ENCODE peak calls at places on chromosomes 5 and 9, in eight cellular contexts. F is HTR-8/SVneo; P is cardiac muscle cell; C is stimulated activated CD4-positive, alpha-beta T cell treated with anti-CD3 and anti-CD28 coated beads, Interleukin-1b, Interleukin-23, amount 100 ng/mL, for 24 hours; Y is brain microvascular endothelial cell; U is RWPE1; E is Caki2; B is skeletal muscle cell. H is an unnamed sample.

GRCh38 chr9:112753725-112754124 is 3.2 kb downstream of the SNX30 start:
- DNase-seq in F (peak; percentile 56), Y (peak; percentile 84), E (peak; percentile 6), U (peak; percentile 76), C (no peak), P (peak; percentile 86), B (peak; percentile 71), H (no peak)

GRCh38 chr5:123001801-123002200 is 34.7 kb downstream of the PPIC start:
- DNase-seq in B (no peak), C (no peak), Y (no peak), F (no peak), P (no peak), E (no peak), U (no peak), H (no peak)

GRCh38 chr5:86894006-86894560 is 276.3 kb downstream of the COX7C start:
- DNase-seq in B (no peak), U (no peak), C (no peak), F (no peak), Y (no peak), E (no peak), P (peak; percentile 66), H (no peak)

GRCh38 chr9:126395439-126396212 is 69.0 kb downstream of the MVB12B start:
- DNase-seq in F (peak; percentile 35), B (peak; percentile 48), C (no peak), U (peak; percentile 98), Y (peak; percentile 46), P (peak; percentile 49), E (no peak), H (no peak)

GRCh38 chr5:9419794-9420193 is 126.1 kb downstream of the SEMA5A start:
- DNase-seq in F (no peak), Y (no peak), P (no peak), C (no peak), E (no peak), U (no peak), B (no peak), H (no peak)

GRCh38 chr5:14399054-14399657 is 182.4 kb upstream of the OTULINL start:
- DNase-seq in P (peak; percentile 77), E (peak; percentile 22), C (no peak), Y (peak; percentile 68), U (peak; percentile 41), F (peak; percentile 77), B (no peak), H (no peak)

GRCh38 chr5:83265318-83265717 is 188.0 kb downstream of the XRCC4 start:
- DNase-seq in E (peak; percentile 32), B (no peak), C (no peak), F (no peak), Y (peak; percentile 59), P (peak; percentile 32), U (peak; percentile 18), H (no peak)

GRCh38 chr9:136206602-136207333 is 1.8 kb upstream of the LHX3 start:
- DNase-seq in P (no peak), F (no peak), C (no peak), E (no peak), Y (no peak), B (no peak), U (no peak), H (no peak)

GRCh38 chr9:108545446-108545845 is 310.3 kb downstream of the ACTL7B start:
- DNase-seq in Y (no peak), U (no peak), F (no peak), C (no peak), B (no peak), E (no peak), P (no peak), H (no peak)

GRCh38 chr5:143693691-143694252 is 118.2 kb upstream of the HMHB1 start:
- DNase-seq in P (no peak), C (no peak), E (no peak), B (no peak), F (no peak), Y (no peak), U (no peak), H (peak; percentile 26)

GRCh38 chr5:107359033-107359915 is 311.5 kb downstream of the EFNA5 start:
- DNase-seq in Y (peak; percentile 24), C (no peak), B (peak; percentile 42), E (peak; percentile 32), U (no peak), P (peak; percentile 73), F (no peak), H (no peak)

GRCh38 chr9:132002827-132003704 is 76.6 kb downstream of the MED27 start:
- DNase-seq in P (no peak), F (no peak), B (no peak), Y (no peak), E (no peak), U (no peak), C (no peak), H (no peak)

GRCh38 chr5:119191944-119192343 is 121.1 kb downstream of the DMXL1 start:
- DNase-seq in F (no peak), U (no peak), E (no peak), C (no peak), Y (no peak), B (no peak), P (no peak), H (no peak)

GRCh38 chr5:151570512-151571269 is 20.4 kb downstream of the FAT2 start:
- DNase-seq in U (peak; percentile 84), F (no peak), C (no peak), B (no peak), E (no peak), Y (no peak), P (no peak), H (no peak)

GRCh38 chr9:129594632-129595031 is 26.3 kb downstream of the C9orf50 start:
- DNase-seq in P (no peak), C (no peak), Y (no peak), B (no peak), E (no peak), U (no peak), F (no peak), H (no peak)

GRCh38 chr5:81606150-81606549 is 144.7 kb downstream of the SSBP2 start:
- DNase-seq in P (no peak), F (no peak), U (no peak), C (no peak), Y (no peak), B (no peak), E (no peak), H (no peak)

GRCh38 chr5:99000221-99000620 is 71.4 kb upstream of the CHD1 start:
- DNase-seq in C (no peak), Y (no peak), P (no peak), U (no peak), B (no peak), E (no peak), F (no peak), H (no peak)

GRCh38 chr5:11507156-11507910 is 396.9 kb downstream of the CTNND2 start:
- DNase-seq in C (no peak), E (no peak), P (no peak), B (no peak), Y (no peak), U (no peak), F (no peak), H (no peak)

GRCh38 chr5:141475625-141476131 is at the start of gene PCDHGC3:
- DNase-seq in E (peak; percentile 90), B (peak; percentile 90), P (peak; percentile 98), Y (peak; percentile 95), C (no peak), U (peak; percentile 99), F (peak; percentile 93), H (no peak)

GRCh38 chr5:15285901-15286583 is 213.9 kb upstream of the FBXL7 start:
- DNase-seq in Y (peak; percentile 77), P (peak; percentile 87), B (peak; percentile 37), U (no peak), E (no peak), F (peak; percentile 13), C (no peak), H (no peak)

GRCh38 chr9:87827341-87827740 is 55.3 kb upstream of the SPATA31E1 start:
- DNase-seq in E (no peak), U (no peak), F (no peak), B (no peak), Y (no peak), C (no peak), P (no peak), H (no peak)

GRCh38 chr9:7636297-7636696 is 163.3 kb downstream of the DMAC1 start:
- DNase-seq in U (no peak), Y (no peak), E (no peak), F (no peak), P (no peak), B (no peak), C (no peak), H (no peak)

GRCh38 chr5:867300-867699 is 16.5 kb upstream of the ZDHHC11 start:
- DNase-seq in U (no peak), F (no peak), P (no peak), E (no peak), Y (no peak), B (no peak), C (no peak), H (no peak)

GRCh38 chr5:44051591-44051990 is 337.6 kb downstream of the FGF10 start:
- DNase-seq in B (no peak), F (no peak), Y (no peak), P (no peak), C (no peak), U (no peak), E (no peak), H (no peak)

GRCh38 chr5:125609011-125609410 is 814.2 kb upstream of the GRAMD2B start:
- DNase-seq in E (no peak), Y (no peak), P (no peak), U (no peak), C (no peak), B (no peak), F (no peak), H (no peak)

GRCh38 chr9:34554211-34555001 is 31.6 kb upstream of the ENHO start:
- DNase-seq in C (no peak), E (no peak), U (no peak), B (no peak), F (no peak), Y (no peak), P (no peak), H (no peak)

GRCh38 chr5:158155087-158155486 is 296.1 kb upstream of the CLINT1 start:
- DNase-seq in C (no peak), F (no peak), B (no peak), P (no peak), E (no peak), Y (no peak), U (no peak), H (no peak)

GRCh38 chr5:159240301-159240870 is 22.7 kb upstream of the UBLCP1 start:
- DNase-seq in F (peak; percentile 81), Y (peak; percentile 66), E (peak; percentile 92), U (peak; percentile 65), B (no peak), P (no peak), C (no peak), H (no peak)

GRCh38 chr5:71887680-71888079 is 168.6 kb downstream of the CARTPT start:
- DNase-seq in C (no peak), F (peak; percentile 76), Y (peak; percentile 79), B (peak; percentile 72), E (peak; percentile 88), P (peak; percentile 90), U (peak; percentile 86), H (peak; percentile 18)

GRCh38 chr5:110354896-110355295 is 371.6 kb downstream of the TMEM232 start:
- DNase-seq in E (no peak), U (no peak), F (no peak), C (no peak), B (no peak), Y (no peak), P (no peak), H (no peak)